ENCODE peak calls at places on chromosomes 13 and 19, in ten cellular contexts. U is fibroblast of lung; M is BE2C; Z is NCI-H1417; P is ACHN; V is stimulated activated CD4-positive, alpha-beta T cell treated with anti-CD3 and anti-CD28 coated beads, Interleukin-1b, Interleukin-23, amount 100 ng/mL, for 4 hours; J is uterus; R is activated naive CD8-positive, alpha-beta T cell treated with anti-CD3 and anti-CD28 coated beads, Interleukin-2, amount 50 U/mL, for 16 hours; H is neural crest cell; B is fibroblast of pulmonary artery. D is an unnamed sample.

GRCh38 chr13:49731766-49732165 is 40.5 kb upstream of the EBPL start:
- DNase-seq in P (peak), V (no peak), J (no peak), H (no peak), R (no peak), M (no peak), B (peak), Z (no peak), U (peak), D (peak)

GRCh38 chr19:30330266-30330665 is 41.9 kb upstream of the ZNF536 start:
- DNase-seq in H (no peak), M (no peak), R (no peak), J (no peak), Z (no peak), U (no peak), B (no peak), V (no peak), P (no peak), D (no peak)

GRCh38 chr19:2454962-2455409 is 1.8 kb downstream of the LMNB2 start:
- DNase-seq in U (no peak), B (no peak), R (no peak), Z (no peak), P (no peak), M (no peak), V (no peak), H (no peak), J (no peak), D (no peak)

GRCh38 chr19:33947565-33947964 is 150.9 kb downstream of the KCTD15 start:
- DNase-seq in Z (no peak), V (no peak), H (no peak), P (no peak), R (no peak), B (peak), M (no peak), U (no peak), J (no peak), D (peak)

GRCh38 chr19:27744926-27745844 is 1467.8 kb downstream of the UQCRFS1 start:
- DNase-seq in R (no peak), V (no peak), P (no peak), J (no peak), H (no peak), B (no peak), M (no peak), U (no peak), Z (no peak), D (no peak)

GRCh38 chr19:37304190-37304883 is 66.6 kb upstream of the ZNF527 start:
- DNase-seq in J (peak), R (no peak), B (no peak), V (no peak), Z (no peak), P (no peak), U (peak), H (peak), M (peak), D (no peak)

GRCh38 chr13:113597386-113598080 is 13.0 kb downstream of the TFDP1 start:
- DNase-seq in J (no peak), M (peak), P (no peak), H (no peak), U (no peak), R (no peak), B (no peak), Z (no peak), V (no peak), D (no peak)

GRCh38 chr13:112711528-112712265 is 21.9 kb downstream of the ATP11A start:
- DNase-seq in Z (peak), B (peak), H (peak), R (no peak), P (peak), V (no peak), M (peak), U (peak), J (peak), D (peak)

GRCh38 chr19:3250675-3251074 is 26.2 kb downstream of the CELF5 start:
- DNase-seq in V (peak), M (no peak), Z (no peak), B (peak), J (no peak), H (no peak), U (no peak), R (no peak), P (peak), D (peak)

GRCh38 chr19:19539738-19540703 is 2.0 kb downstream of the CILP2 start:
- DNase-seq in H (no peak), P (peak), U (peak), Z (no peak), V (peak), J (peak), B (peak), M (peak), R (peak), D (no peak)

GRCh38 chr13:28002886-28003698 is 14.6 kb upstream of the URAD start:
- DNase-seq in R (no peak), V (no peak), B (no peak), H (no peak), P (no peak), U (no peak), M (no peak), J (no peak), Z (no peak), D (peak)

GRCh38 chr13:80259159-80259558 is 81.8 kb downstream of the SPRY2 start:
- DNase-seq in B (no peak), P (no peak), H (no peak), J (no peak), V (no peak), Z (no peak), U (no peak), R (no peak), M (no peak), D (no peak)

GRCh38 chr19:40724315-40724714 is 7.4 kb downstream of the ITPKC start:
- DNase-seq in R (no peak), U (no peak), P (no peak), B (no peak), J (no peak), Z (no peak), H (no peak), M (no peak), V (no peak), D (no peak)

GRCh38 chr13:75783906-75784485 is 147.9 kb downstream of the LMO7 start:
- DNase-seq in R (no peak), V (no peak), P (no peak), Z (no peak), U (no peak), B (no peak), H (no peak), J (no peak), M (no peak), D (no peak)

GRCh38 chr13:27362064-27362751 is 62.2 kb upstream of the GTF3A start:
- DNase-seq in M (peak), U (peak), R (peak), J (peak), Z (peak), B (peak), H (peak), V (peak), P (peak), D (peak)

GRCh38 chr13:46348976-46349375 is 38.1 kb downstream of the RUBCNL start:
- DNase-seq in H (no peak), J (no peak), V (no peak), B (no peak), R (no peak), M (no peak), Z (no peak), U (peak), P (no peak), D (no peak)

GRCh38 chr13:93767917-93768422 is 541.4 kb downstream of the GPC6 start:
- DNase-seq in J (no peak), P (peak), U (no peak), Z (no peak), R (no peak), H (no peak), B (no peak), V (no peak), M (no peak), D (no peak)

GRCh38 chr13:36875431-36875830 is 44.6 kb downstream of the SMAD9 start:
- DNase-seq in B (no peak), U (no peak), M (no peak), Z (no peak), P (no peak), V (no peak), J (no peak), R (no peak), H (no peak), D (no peak)

GRCh38 chr19:536031-536880 is 4.7 kb downstream of the CDC34 start:
- DNase-seq in B (no peak), U (no peak), P (no peak), R (no peak), M (no peak), Z (no peak), J (no peak), V (no peak), H (no peak), D (no peak)

GRCh38 chr13:49643003-49643651 is 14.8 kb downstream of the ARL11 start:
- DNase-seq in P (no peak), H (no peak), Z (no peak), M (peak), V (no peak), J (no peak), B (no peak), U (no peak), R (no peak), D (no peak)

GRCh38 chr19:41995959-41996797 is 2.1 kb upstream of the ATP1A3 start:
- DNase-seq in P (no peak), U (no peak), B (no peak), M (peak), Z (peak), R (no peak), H (peak), J (no peak), V (no peak), D (no peak)

GRCh38 chr13:37495046-37495445 is 103.5 kb downstream of the POSTN start:
- DNase-seq in U (no peak), R (no peak), B (peak), H (no peak), P (no peak), J (no peak), M (no peak), V (no peak), Z (no peak), D (peak)

GRCh38 chr19:38693380-38694223 is 46.2 kb downstream of the ACTN4 start:
- DNase-seq in H (peak), Z (no peak), R (no peak), J (no peak), U (peak), B (peak), P (peak), V (no peak), M (no peak), D (peak)

GRCh38 chr13:67934615-67935330 is 704.6 kb upstream of the PCDH9 start:
- DNase-seq in J (no peak), P (no peak), H (no peak), B (no peak), U (no peak), M (no peak), V (no peak), Z (no peak), R (no peak), D (no peak)

GRCh38 chr13:103726808-103727207 is 660.6 kb upstream of the SLC10A2 start:
- DNase-seq in R (no peak), V (no peak), J (no peak), B (no peak), P (no peak), U (no peak), H (no peak), Z (no peak), M (no peak), D (no peak)

GRCh38 chr19:28731113-28731512 is 481.8 kb downstream of the UQCRFS1 start:
- DNase-seq in R (no peak), B (no peak), P (no peak), U (no peak), J (no peak), M (no peak), V (no peak), Z (no peak), H (no peak), D (no peak)

GRCh38 chr13:40023608-40024577 is 368.4 kb downstream of the COG6 start:
- DNase-seq in U (no peak), H (no peak), B (no peak), M (no peak), R (no peak), P (no peak), J (no peak), Z (no peak), V (no peak), D (peak)

GRCh38 chr13:25214371-25215252 is 42.5 kb upstream of the AMER2 start:
- DNase-seq in M (no peak), H (no peak), Z (no peak), R (no peak), V (no peak), B (peak), P (peak), U (peak), J (peak), D (peak)

GRCh38 chr13:43596924-43597598 is 189.7 kb downstream of the ENOX1 start:
- DNase-seq in M (no peak), B (no peak), R (no peak), J (no peak), H (no peak), P (no peak), U (no peak), Z (no peak), V (peak), D (no peak)